ENCODE peak calls at places on chromosomes 2 and 18, in five cellular contexts. Y is GM04504, B is T-helper 1 cell, K is G401, Q is A549. L is an unnamed sample.

GRCh38 chr18:79599503-79599931 is 80.1 kb upstream of the CTDP1 start:
- DNase-seq in Y (peak; percentile 21), Q (peak; percentile 16), B (no peak), K (no peak), L (no peak)

GRCh38 chr2:238024986-238025385 is 35.8 kb upstream of the SCLY start:
- DNase-seq in K (no peak), Q (no peak), Y (peak; percentile 8), B (no peak), L (no peak)

GRCh38 chr2:61241266-61241665 is 79.3 kb downstream of the C2orf74 start:
- DNase-seq in Y (no peak), B (no peak), K (no peak), Q (no peak), L (no peak)

GRCh38 chr2:174775586-174775985 is 11.3 kb upstream of the CHRNA1 start:
- DNase-seq in K (no peak), Y (no peak), B (no peak), Q (no peak), L (no peak)

GRCh38 chr2:120754067-120754960 is 18.6 kb downstream of the GLI2 start:
- DNase-seq in K (no peak), Q (no peak), B (no peak), Y (no peak), L (no peak)

GRCh38 chr2:64535024-64535423 is 10.9 kb downstream of the AFTPH start:
- DNase-seq in Y (no peak), B (no peak), Q (no peak), K (no peak), L (no peak)

GRCh38 chr2:147297820-147298219 is 547.0 kb upstream of the ACVR2A start:
- DNase-seq in K (no peak), B (no peak), Y (no peak), Q (no peak), L (no peak)

GRCh38 chr2:216936954-216937357 is 77.1 kb upstream of the TNP1 start:
- DNase-seq in Q (no peak), Y (no peak), B (no peak), K (no peak), L (no peak)

GRCh38 chr2:149422337-149422990 is 92.1 kb downstream of the LYPD6 start:
- DNase-seq in Q (no peak), Y (peak; percentile 19), B (no peak), K (no peak), L (no peak)

GRCh38 chr2:27211943-27212625 is at the start of the genes ATRAID and SLC5A6:
- DNase-seq in K (peak; percentile 88), B (peak; percentile 84), Q (peak; percentile 97), Y (peak; percentile 80), L (peak; percentile 80)

GRCh38 chr2:134572996-134573395 is 145.8 kb downstream of the TMEM163 start:
- DNase-seq in B (no peak), K (no peak), Q (no peak), Y (no peak), L (no peak)

GRCh38 chr18:78816114-78816513 is 163.5 kb upstream of the SALL3 start:
- DNase-seq in Y (no peak), B (no peak), Q (no peak), K (no peak), L (no peak)

GRCh38 chr2:205585451-205586045 is 96.8 kb upstream of the NRP2 start:
- DNase-seq in K (no peak), Q (no peak), B (no peak), Y (no peak), L (no peak)

GRCh38 chr18:57910817-57911216 is 107.7 kb upstream of the ATP8B1 start:
- DNase-seq in K (no peak), B (no peak), Q (peak; percentile 21), Y (no peak), L (no peak)

GRCh38 chr2:170396799-170397459 is 219.0 kb downstream of the MYO3B start:
- DNase-seq in K (peak; percentile 14), Y (no peak), Q (no peak), B (no peak), L (no peak)

GRCh38 chr2:240591226-240591625 is 4.7 kb downstream of the CAPN10 start:
- DNase-seq in K (no peak), B (no peak), Y (no peak), Q (no peak), L (no peak)

GRCh38 chr2:180124273-180124881 is 117.3 kb upstream of the CWC22 start:
- DNase-seq in K (peak; percentile 79), B (no peak), Y (peak; percentile 49), Q (peak; percentile 24), L (no peak)

GRCh38 chr2:101349893-101350662 is 37.2 kb downstream of the CREG2 start:
- DNase-seq in K (no peak), B (no peak), Y (no peak), Q (no peak), L (no peak)

GRCh38 chr18:56565596-56566355 is 72.6 kb downstream of the TXNL1 start:
- DNase-seq in B (no peak), K (no peak), Y (peak; percentile 89), Q (no peak), L (no peak)

GRCh38 chr18:49619792-49620191 is 57.9 kb downstream of the LIPG start:
- DNase-seq in K (no peak), Y (no peak), B (no peak), Q (no peak), L (no peak)

GRCh38 chr2:20065885-20066602 is 14.6 kb upstream of the LAPTM4A start:
- DNase-seq in Y (no peak), Q (peak; percentile 77), K (peak; percentile 88), B (no peak), L (no peak)

GRCh38 chr2:203830294-203831055 is 37.1 kb upstream of the CTLA4 start:
- DNase-seq in Y (no peak), K (no peak), Q (no peak), B (no peak), L (no peak)

GRCh38 chr2:119195001-119195400 is 28.6 kb upstream of the STEAP3 start:
- DNase-seq in B (no peak), Y (no peak), Q (no peak), K (no peak), L (no peak)

GRCh38 chr2:223928113-223929006 is 16.8 kb downstream of the WDFY1 start:
- DNase-seq in K (no peak), Q (no peak), B (no peak), Y (no peak), L (no peak)

GRCh38 chr2:203690110-203691047 is 16.1 kb upstream of the CD28 start:
- DNase-seq in Q (no peak), B (no peak), Y (no peak), K (no peak), L (no peak)

GRCh38 chr2:167637726-167638125 is 609.7 kb downstream of the STK39 start:
- DNase-seq in Q (no peak), B (no peak), Y (no peak), K (no peak), L (no peak)